ENCODE peak calls at places on chromosomes 6 and 20, in five cellular contexts. O is SK-N-SH, C is fibroblast of lung, S is GM06990, W is heart left ventricle. V is an unnamed sample.

GRCh38 chr6:170211404-170212025 is 79.4 kb downstream of the DLL1 start:
- DNase-seq in O (peak; percentile 12), W (no peak), C (no peak), S (no peak), V (no peak)

GRCh38 chr6:39226606-39227300 is 2.5 kb downstream of the KCNK5 start:
- DNase-seq in S (no peak), O (no peak), W (no peak), C (no peak), V (no peak)

GRCh38 chr20:34316191-34316814 is 13.1 kb upstream of the AHCY start:
- DNase-seq in O (no peak), C (peak; percentile 46), W (no peak), S (no peak), V (no peak)

GRCh38 chr20:52828199-52828598 is 144.0 kb upstream of the TSHZ2 start:
- DNase-seq in S (no peak), C (peak; percentile 12), O (no peak), W (no peak), V (no peak)

GRCh38 chr20:32625996-32626395 is 40.9 kb upstream of the NOL4L start:
- DNase-seq in O (no peak), W (no peak), C (no peak), S (no peak), V (no peak)

GRCh38 chr20:63232235-63233060 is 3.3 kb upstream of the BIRC7 start:
- DNase-seq in O (no peak), C (peak; percentile 93), S (no peak), W (no peak), V (peak; percentile 76)

GRCh38 chr6:127299522-127300240 is 33.0 kb downstream of the RNF146 start:
- DNase-seq in W (no peak), O (no peak), S (no peak), C (no peak), V (no peak)

GRCh38 chr6:144921206-144921975 is 636.3 kb downstream of the UTRN start:
- DNase-seq in W (no peak), O (no peak), C (no peak), S (no peak), V (no peak)

GRCh38 chr20:35329435-35330139 is 37.4 kb upstream of the FAM83C start:
- DNase-seq in C (peak; percentile 46), W (no peak), S (no peak), O (peak; percentile 34), V (no peak)

GRCh38 chr20:33541074-33541473 is 51.2 kb downstream of the CBFA2T2 start:
- DNase-seq in O (no peak), W (no peak), C (no peak), S (no peak), V (no peak)

GRCh38 chr6:149414009-149414408 is 13.9 kb downstream of the SUMO4 start:
- DNase-seq in C (no peak), W (no peak), O (no peak), S (no peak), V (no peak)

GRCh38 chr6:127971945-127972391 is 71.1 kb upstream of the THEMIS start:
- DNase-seq in W (no peak), C (peak; percentile 71), O (no peak), S (no peak), V (peak; percentile 38)

GRCh38 chr6:154302111-154302752 is 54.4 kb downstream of the IPCEF1 start:
- DNase-seq in W (no peak), O (no peak), C (peak; percentile 92), S (peak; percentile 79), V (no peak)

GRCh38 chr20:32612831-32613595 is 27.9 kb upstream of the NOL4L start:
- DNase-seq in W (no peak), O (no peak), C (no peak), S (no peak), V (no peak)

GRCh38 chr6:195861-196360 is 96.4 kb upstream of the DUSP22 start:
- DNase-seq in O (no peak), S (no peak), W (no peak), C (peak; percentile 42), V (no peak)

GRCh38 chr6:17432356-17432755 is 39.0 kb downstream of the CAP2 start:
- DNase-seq in C (peak; percentile 64), S (no peak), W (no peak), O (no peak), V (no peak)

GRCh38 chr6:105900120-105900937 is 185.8 kb upstream of the PRDM1 start:
- DNase-seq in W (no peak), O (no peak), S (no peak), C (peak; percentile 69), V (peak; percentile 54)

GRCh38 chr6:108807928-108808327 is 40.3 kb upstream of the ARMC2 start:
- DNase-seq in O (no peak), C (no peak), S (no peak), W (no peak), V (no peak)

GRCh38 chr20:58065508-58066361 is 162.7 kb downstream of the ANKRD60 start:
- DNase-seq in W (no peak), S (no peak), C (no peak), O (no peak), V (no peak)

GRCh38 chr20:48843125-48843806 is 15.5 kb upstream of the PREX1 start:
- DNase-seq in O (no peak), S (no peak), W (no peak), C (no peak), V (no peak)

GRCh38 chr6:16132909-16133308 is 4.0 kb downstream of the MYLIP start:
- DNase-seq in W (no peak), S (no peak), C (no peak), O (peak; percentile 36), V (no peak)

GRCh38 chr20:4848041-4848440 is 126.3 kb downstream of the PRND start:
- DNase-seq in O (no peak), W (no peak), C (no peak), S (no peak), V (no peak)

GRCh38 chr20:44039147-44039546 is 124.5 kb downstream of the TOX2 start:
- DNase-seq in S (no peak), O (no peak), W (no peak), C (no peak), V (no peak)

GRCh38 chr20:25352746-25353145 is 37.9 kb downstream of the ABHD12 start:
- DNase-seq in W (no peak), C (no peak), S (no peak), O (no peak), V (no peak)

GRCh38 chr6:111502154-111502553 is 19.1 kb upstream of the REV3L start:
- DNase-seq in C (no peak), S (no peak), W (no peak), O (no peak), V (no peak)

GRCh38 chr6:41966961-41967311 is 25.3 kb upstream of the CCND3 start:
- DNase-seq in C (peak; percentile 13), O (no peak), W (no peak), S (no peak), V (no peak)

GRCh38 chr20:62583424-62583920 is 58.8 kb upstream of the SLCO4A1 start:
- DNase-seq in W (peak; percentile 26), C (peak; percentile 9), O (no peak), S (no peak), V (no peak)

GRCh38 chr6:105619971-105620741 is 217.3 kb upstream of the PREP start:
- DNase-seq in O (no peak), W (no peak), S (no peak), C (peak; percentile 21), V (no peak)

GRCh38 chr20:58361549-58361948 is 27.5 kb upstream of the VAPB start:
- DNase-seq in W (no peak), C (peak; percentile 27), S (no peak), O (no peak), V (no peak)

GRCh38 chr6:118890997-118891790 is 2.8 kb upstream of the ASF1A start:
- DNase-seq in W (no peak), O (no peak), C (no peak), S (no peak), V (no peak)

GRCh38 chr6:155495011-155495768 is 39.6 kb upstream of the NOX3 start:
- DNase-seq in C (peak; percentile 94), S (no peak), W (peak; percentile 61), O (peak; percentile 17), V (peak; percentile 79)

GRCh38 chr6:8627085-8627861 is 191.9 kb upstream of the SLC35B3 start:
- DNase-seq in S (no peak), C (peak; percentile 4), W (no peak), O (no peak), V (no peak)

GRCh38 chr6:162099685-162100084 is 627.9 kb downstream of the PRKN start:
- DNase-seq in C (peak; percentile 92), O (no peak), W (no peak), S (no peak), V (peak; percentile 90)

GRCh38 chr6:35544748-35545361 is 32.2 kb upstream of the TULP1 start:
- DNase-seq in O (no peak), S (no peak), C (no peak), W (no peak), V (no peak)

GRCh38 chr6:82954937-82955577 is 110.6 kb downstream of the UBE3D start:
- DNase-seq in S (peak; percentile 11), O (no peak), C (peak; percentile 50), W (no peak), V (peak; percentile 66)
- H3K4me3 ChIP-seq in S (no peak overlapping the region), O (no peak overlapping the region), C (no peak overlapping the region), W (no peak overlapping the region), V (no peak overlapping the region)

DNA sequence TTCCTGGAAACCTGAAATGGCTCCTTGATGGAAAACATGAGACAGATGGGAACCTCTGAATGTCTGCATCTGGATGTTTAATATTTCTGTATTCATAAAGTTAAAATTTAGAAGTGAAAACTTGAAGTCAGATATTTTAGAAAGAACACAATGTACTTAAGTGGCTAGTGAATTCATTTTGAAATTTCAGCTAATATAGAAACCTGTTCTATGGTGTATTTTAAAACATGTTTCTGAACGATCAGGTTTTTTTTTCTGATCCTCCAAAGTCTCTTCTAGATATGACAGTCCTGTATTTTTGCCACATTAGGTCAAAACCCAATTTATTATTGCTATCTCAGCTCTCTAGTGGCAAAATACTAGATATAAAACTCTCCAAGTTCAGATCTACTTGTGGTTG is 743.4 kb downstream of the CD109 start:
- DNase-seq in O (no peak), S (no peak), C (no peak), W (no peak), V (no peak)
- H3K4me3 ChIP-seq in O (no peak overlapping the region), S (no peak overlapping the region), C (no peak overlapping the region), W (no peak overlapping the region), V (no peak overlapping the region)

GRCh38 chr6:137975058-137975940 is 108.2 kb downstream of the TNFAIP3 start:
- DNase-seq in S (no peak), W (no peak), O (no peak), C (peak; percentile 36), V (no peak)
- H3K4me3 ChIP-seq in S (no peak overlapping the region), W (no peak overlapping the region), O (no peak overlapping the region), C (no peak overlapping the region), V (no peak overlapping the region)

DNA sequence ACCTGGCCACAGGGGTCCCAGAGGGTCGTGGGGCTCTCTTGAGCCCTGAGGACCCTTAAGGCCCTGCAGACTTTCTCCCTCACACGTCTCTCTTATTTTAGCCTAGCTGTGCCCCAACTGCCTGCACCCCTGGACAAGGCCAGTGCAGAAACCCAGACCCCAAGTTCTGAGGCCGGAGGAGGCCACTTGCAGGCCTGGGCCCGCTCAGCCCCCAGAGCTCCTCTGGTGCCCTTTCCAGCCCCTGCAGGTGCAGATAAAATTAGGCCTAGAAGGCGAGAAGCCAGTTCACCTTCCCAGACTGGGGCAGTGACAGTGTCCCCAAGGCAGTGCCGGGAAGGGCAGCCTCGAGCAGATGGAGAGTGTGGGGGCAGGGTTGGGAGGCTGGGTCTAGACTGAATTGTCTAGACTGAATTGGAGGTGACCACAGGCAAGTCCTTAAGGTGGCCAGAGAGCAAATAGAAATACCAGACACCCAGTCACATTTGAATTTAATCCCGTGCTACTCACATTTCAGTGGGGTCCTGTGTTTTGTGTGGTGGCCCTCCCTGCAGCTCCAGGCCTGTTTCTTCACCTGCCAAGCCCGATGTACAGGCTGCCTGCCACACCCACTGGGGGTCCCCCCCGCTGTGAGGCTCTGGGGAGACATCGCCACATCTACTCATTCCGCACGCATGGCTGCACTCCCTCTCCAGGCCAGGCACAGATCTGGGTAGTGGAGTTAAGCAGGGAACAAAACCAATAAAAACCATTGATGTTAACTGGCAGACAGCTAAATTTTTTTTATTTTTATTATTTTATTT is 8.6 kb upstream of the IP6K3 start:
- DNase-seq in C (no peak), W (no peak), O (no peak), S (no peak), V (no peak)
- H3K4me3 ChIP-seq in C (no peak overlapping the region), W (no peak overlapping the region), O (no peak overlapping the region), S (no peak overlapping the region), V (no peak overlapping the region)